ENCODE peak calls at places on chromosomes 11 and 22, in four cellular contexts. E, O, T and G are unnamed samples.

GRCh38 chr11:115453158-115453557 is 51.1 kb downstream of the CADM1 start:
- DNase-seq in T (no peak), O (no peak), E (no peak), G (no peak)

GRCh38 chr11:83671295-83671694 is 385.1 kb upstream of the CCDC90B start:
- DNase-seq in O (no peak), T (no peak), E (no peak), G (no peak)

GRCh38 chr11:126496576-126497403 is 141.3 kb downstream of the ST3GAL4 start:
- DNase-seq in E (no peak), T (no peak), O (no peak), G (no peak)

GRCh38 chr11:61162092-61162935 is 1.1 kb upstream of the VPS37C start:
- DNase-seq in T (no peak), E (peak; percentile 40), O (no peak), G (no peak)

GRCh38 chr22:45934659-45935341 is 42.2 kb downstream of the WNT7B start:
- DNase-seq in T (no peak), E (peak; percentile 57), O (peak; percentile 76), G (peak; percentile 49)

GRCh38 chr11:26201411-26201810 is 130.5 kb upstream of the ANO3 start:
- DNase-seq in E (peak; percentile 17), O (no peak), T (no peak), G (no peak)

GRCh38 chr11:27663294-27663693 is 37.0 kb downstream of the BDNF start:
- DNase-seq in O (no peak), T (no peak), E (no peak), G (no peak)

GRCh38 chr11:79237676-79238075 is 203.2 kb downstream of the TENM4 start:
- DNase-seq in E (peak; percentile 94), O (peak; percentile 68), T (no peak), G (peak; percentile 82)

GRCh38 chr11:7154881-7155344 is 66.1 kb downstream of the RBMXL2 start:
- DNase-seq in E (no peak), O (no peak), T (no peak), G (peak; percentile 15)

GRCh38 chr11:3140291-3140603 is 24.9 kb downstream of the OSBPL5 start:
- DNase-seq in O (no peak), T (no peak), E (no peak), G (no peak)

GRCh38 chr11:60657880-60658279 is 41.5 kb upstream of the MS4A8 start:
- DNase-seq in E (no peak), O (no peak), T (no peak), G (no peak)

GRCh38 chr11:63763506-63764200 is 4.9 kb downstream of the ZFTA start:
- DNase-seq in O (no peak), E (no peak), T (no peak), G (no peak)

GRCh38 chr11:28289444-28289843 is 181.3 kb downstream of the METTL15 start:
- DNase-seq in T (no peak), O (no peak), E (no peak), G (no peak)

GRCh38 chr11:36034572-36035331 is 90.9 kb downstream of the LDLRAD3 start:
- DNase-seq in E (peak; percentile 78), T (no peak), O (peak; percentile 65), G (no peak)

GRCh38 chr11:15843309-15843857 is 513.0 kb downstream of the SOX6 start:
- DNase-seq in E (peak; percentile 28), O (no peak), T (no peak), G (no peak)

GRCh38 chr11:15845261-15845660 is 511.1 kb downstream of the SOX6 start:
- DNase-seq in E (no peak), O (no peak), T (no peak), G (no peak)

GRCh38 chr11:15839061-15839460 is 517.3 kb downstream of the SOX6 start:
- DNase-seq in O (no peak), T (no peak), E (no peak), G (no peak)

GRCh38 chr11:15841898-15842297 is 514.4 kb downstream of the SOX6 start:
- DNase-seq in T (no peak), O (no peak), E (no peak), G (no peak)

DNA sequence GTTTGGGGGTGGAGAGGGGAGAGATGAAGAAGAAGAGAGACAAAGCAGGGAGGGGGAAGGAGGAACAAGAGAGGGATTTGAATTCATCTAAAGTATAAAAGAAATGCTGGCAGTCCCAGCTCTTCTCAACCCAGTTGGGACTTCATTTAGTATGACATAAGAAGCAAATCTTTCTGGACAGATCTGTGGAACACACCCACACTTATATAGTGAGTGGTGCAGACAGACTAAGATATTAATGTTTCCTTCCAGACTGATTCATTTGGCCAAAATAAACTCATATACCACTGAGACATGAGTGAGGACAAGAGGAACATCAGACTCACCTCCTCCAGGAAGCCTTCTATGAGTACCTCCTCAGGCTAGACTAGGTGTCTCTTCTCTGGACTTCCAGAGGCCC is 514.0 kb downstream of the SOX6 start:
- DNase-seq in T (no peak), O (no peak), E (no peak), G (no peak)
- H3K4me3 ChIP-seq in T (no peak overlapping the region), O (no peak overlapping the region), E (no peak overlapping the region), G (no peak overlapping the region)

DNA sequence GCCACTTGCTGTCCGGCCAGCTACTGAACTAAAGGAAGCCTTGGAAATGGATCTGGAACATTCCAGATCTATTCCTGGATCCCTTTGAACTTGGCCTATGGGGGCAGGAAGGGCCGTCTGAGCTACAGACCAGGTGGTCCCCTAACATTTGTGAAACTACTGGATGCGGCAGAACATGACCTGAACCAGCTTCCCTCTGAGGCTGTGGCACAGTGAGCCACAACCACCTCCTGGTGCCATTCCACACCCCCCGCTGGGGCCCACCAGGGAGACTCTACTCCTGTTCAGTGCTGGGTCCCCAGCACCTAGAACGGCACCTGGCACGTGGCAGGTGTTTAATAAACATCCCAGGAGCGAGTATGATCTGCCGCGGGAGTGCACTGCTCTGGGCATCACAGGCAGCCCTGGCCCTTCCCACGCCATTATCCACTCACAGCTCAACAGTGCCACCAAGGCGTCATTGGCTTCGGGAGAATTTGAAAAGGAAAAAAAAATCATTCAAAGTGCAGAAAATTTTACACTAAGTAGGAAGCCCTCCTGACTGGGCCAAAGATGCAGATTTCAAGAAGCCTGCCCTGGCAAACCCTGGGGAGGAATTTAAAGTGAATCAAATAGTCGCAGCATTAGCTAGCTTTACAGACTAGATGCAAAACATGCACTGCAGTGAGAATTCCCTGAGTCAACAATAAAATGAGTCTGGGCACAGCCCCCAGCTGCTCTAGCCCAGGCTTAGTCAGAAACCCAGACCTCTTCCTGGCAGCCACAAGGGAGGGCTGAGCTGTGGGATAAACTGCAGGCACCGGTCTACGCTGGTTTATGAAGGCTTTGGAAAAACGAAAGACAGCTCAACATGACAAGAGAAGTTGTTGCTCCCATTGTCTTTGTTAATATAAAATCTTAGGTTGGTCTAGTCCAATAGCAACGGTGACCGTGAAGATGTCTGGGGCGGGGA is 14.3 kb upstream of the EFCAB6 start:
- DNase-seq in O (peak; percentile 33), T (no peak), E (peak; percentile 65), G (peak; percentile 56)
- H3K4me3 ChIP-seq in O (peak overlapping the region; percentile 35), T (no peak overlapping the region), E (no peak overlapping the region), G (peak overlapping the region; percentile 9)

GRCh38 chr11:43944761-43945311 is 2.4 kb downstream of the C11orf96 start:
- DNase-seq in E (peak; percentile 64), T (peak; percentile 42), O (no peak), G (no peak)
- H3K4me3 ChIP-seq in E (peak overlapping the region; percentile 69), T (no peak overlapping the region), O (peak overlapping the region; percentile 62), G (peak overlapping the region; percentile 61)

GRCh38 chr22:37484115-37485005 is 1.8 kb downstream of the MFNG start:
- DNase-seq in O (no peak), E (no peak), T (peak; percentile 85), G (no peak)
- H3K4me3 ChIP-seq in O (no peak overlapping the region), E (no peak overlapping the region), T (peak overlapping the region; percentile 73), G (no peak overlapping the region)

DNA sequence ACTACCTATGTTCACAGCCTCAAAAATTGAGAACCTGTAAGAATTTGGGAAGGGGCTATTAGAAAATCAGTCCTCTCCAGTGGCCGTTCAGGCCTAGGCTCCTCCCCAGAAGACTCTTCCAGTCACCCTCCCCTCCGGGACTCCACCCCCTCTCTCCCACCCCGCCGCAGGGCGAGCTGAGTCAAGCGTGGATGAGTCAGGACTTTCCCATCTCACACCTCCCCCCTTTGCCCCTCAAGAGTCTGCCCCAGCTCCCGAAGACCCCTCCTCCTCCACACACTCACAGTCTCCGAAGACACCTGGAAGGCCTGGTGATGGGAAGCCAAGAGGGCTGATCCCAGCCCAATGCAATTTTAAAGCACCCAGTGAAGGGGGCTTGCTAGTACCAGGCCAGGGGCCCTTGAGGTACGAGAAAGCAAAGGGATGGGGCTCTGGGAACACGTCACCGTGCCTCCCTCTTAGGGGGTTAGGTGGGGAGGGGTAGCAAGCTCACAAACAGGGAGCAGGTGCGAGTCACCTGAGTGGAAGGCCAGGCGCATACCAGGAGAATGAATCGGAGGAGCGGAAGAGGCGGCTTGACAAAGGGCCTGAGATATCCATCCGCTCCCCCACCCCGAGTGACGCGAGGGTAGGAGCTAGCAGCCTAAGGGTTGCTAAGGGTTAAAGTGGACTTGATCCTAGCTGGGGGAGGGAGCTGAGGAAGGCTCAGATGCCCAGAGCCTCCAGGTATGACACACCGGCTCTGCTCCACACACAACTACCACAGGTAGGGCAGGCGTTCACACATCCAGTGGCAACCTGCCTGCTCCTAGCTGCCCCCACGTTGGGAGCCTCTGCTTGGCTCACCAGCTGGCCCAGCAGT is 13.6 kb downstream of the BCL9L start:
- DNase-seq in E (peak; percentile 85), T (peak; percentile 81), O (no peak), G (peak; percentile 80)
- H3K4me3 ChIP-seq in E (peak overlapping the region; percentile 36), T (peak overlapping the region; percentile 44), O (peak overlapping the region; percentile 51), G (peak overlapping the region; percentile 32)

DNA sequence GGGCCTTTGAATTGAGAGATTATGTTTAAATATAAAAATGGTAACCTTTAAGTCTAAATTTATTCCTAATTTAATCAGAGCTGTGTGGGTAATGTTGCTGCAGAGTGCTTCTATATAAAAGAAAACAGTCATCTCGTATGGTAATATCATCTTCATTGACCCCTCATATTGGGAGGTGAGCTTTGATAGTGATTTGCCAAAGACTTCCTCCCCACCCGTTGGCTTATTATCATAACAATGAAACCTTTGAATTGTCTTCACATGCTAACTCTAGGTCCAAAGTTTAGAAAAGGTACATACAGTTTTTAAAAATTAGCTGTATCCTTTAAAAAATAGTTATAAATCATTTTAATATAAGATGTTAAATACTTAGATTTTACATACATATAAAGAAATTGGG is 3.7 kb downstream of the EMSY start:
- DNase-seq in T (no peak), E (no peak), O (no peak), G (no peak)
- H3K4me3 ChIP-seq in T (no peak overlapping the region), E (no peak overlapping the region), O (no peak overlapping the region), G (no peak overlapping the region)